ENCODE peak calls at places on chromosome 3, in seven cellular contexts. T is adrenal gland, C is fibroblast of lung, N is endothelial cell, A is esophagus muscularis mucosa, K is tibial nerve, U is Panc1. J is an unnamed sample.
A peak's percentile ranks its signal among the peaks of the same experiment; 100 is the strongest.

GRCh38 chr3:57961828-57962447 is 46.3 kb upstream of the FLNB start:
- DNase-seq in T (no peak), C (peak; percentile 62), N (no peak), A (no peak), K (no peak), U (no peak), J (peak; percentile 45)

GRCh38 chr3:171976526-171976925 is 62.9 kb upstream of the FNDC3B start:
- DNase-seq in T (no peak), C (peak; percentile 72), N (no peak), A (no peak), K (no peak), U (no peak), J (peak; percentile 48)

GRCh38 chr3:169660709-169661566 is 2.6 kb downstream of the MECOM start:
- DNase-seq in T (no peak), C (peak; percentile 78), N (peak; percentile 5), A (no peak), K (no peak), U (no peak), J (no peak)

GRCh38 chr3:190427108-190427507 is 22.6 kb downstream of the TMEM207 start:
- DNase-seq in T (no peak), C (no peak), N (no peak), A (no peak), K (no peak), U (no peak), J (no peak)

GRCh38 chr3:118936811-118937210 is 97.8 kb downstream of the IGSF11 start:
- DNase-seq in T (no peak), C (no peak), N (no peak), A (no peak), K (no peak), U (no peak), J (no peak)

GRCh38 chr3:9951126-9951525 is 1.1 kb downstream of the PRRT3 start:
- DNase-seq in T (no peak), C (no peak), N (no peak), A (no peak), K (no peak), U (no peak), J (no peak)

GRCh38 chr3:29901097-29901496 is 620.2 kb downstream of the RBMS3 start:
- DNase-seq in T (no peak), C (no peak), N (no peak), A (no peak), K (no peak), U (no peak), J (no peak)

GRCh38 chr3:190225186-190225692 is 97.0 kb downstream of the CLDN1 start:
- DNase-seq in T (no peak), C (peak; percentile 57), N (no peak), A (no peak), K (peak; percentile 39), U (peak; percentile 46), J (peak; percentile 39)

GRCh38 chr3:160374472-160374871 is 24.6 kb downstream of the IFT80 start:
- DNase-seq in T (no peak), C (no peak), N (no peak), A (no peak), K (no peak), U (no peak), J (no peak)

DNA sequence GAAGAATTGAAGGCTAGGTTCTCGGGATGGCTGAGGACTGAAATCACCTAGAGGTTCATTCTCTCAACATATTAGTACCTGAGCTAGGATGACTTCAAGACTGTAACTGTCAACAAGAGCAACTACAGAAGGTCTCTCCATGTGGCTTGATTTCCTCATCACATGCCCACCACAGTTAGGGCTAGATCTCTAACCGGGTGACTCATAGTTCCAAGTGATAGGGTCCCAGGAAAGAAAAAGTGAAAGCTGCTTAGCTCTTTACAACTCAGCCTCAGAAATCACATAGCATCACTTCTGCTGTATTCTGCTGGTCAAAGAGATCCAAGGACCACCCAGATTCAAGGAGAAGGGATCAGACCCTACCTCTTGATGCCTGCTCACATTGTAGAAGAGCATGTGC is 165.4 kb upstream of the AGTR1 start:
- DNase-seq in T (no peak), C (peak; percentile 23), N (no peak), A (no peak), K (no peak), U (no peak), J (no peak)
- TF ChIP-seq CTCF in T (no peak), C (no peak), N (no peak), A (no peak), K (no peak), U (no peak), J (no peak)

GRCh38 chr3:158313344-158313927 is 203.5 kb downstream of the RSRC1 start:
- DNase-seq in T (no peak), C (peak; percentile 48), N (no peak), A (no peak), K (no peak), U (peak; percentile 22), J (peak; percentile 25)
- TF ChIP-seq CTCF in T (peak; percentile 20), C (no peak), N (peak; percentile 47), A (no peak), K (no peak), U (peak; percentile 66), J (peak; percentile 63)

GRCh38 chr3:62237296-62237948 is 135.9 kb downstream of the FEZF2 start:
- DNase-seq in T (no peak), C (no peak), N (no peak), A (no peak), K (no peak), U (no peak), J (no peak)

GRCh38 chr3:62228467-62228866 is 144.9 kb downstream of the FEZF2 start:
- DNase-seq in T (no peak), C (no peak), N (no peak), A (peak; percentile 8), K (no peak), U (no peak), J (no peak)

GRCh38 chr3:62229908-62230307 is 143.4 kb downstream of the FEZF2 start:
- DNase-seq in T (no peak), C (peak; percentile 22), N (no peak), A (no peak), K (no peak), U (no peak), J (no peak)

GRCh38 chr3:62229201-62229600 is 144.1 kb downstream of the FEZF2 start:
- DNase-seq in T (no peak), C (no peak), N (no peak), A (peak; percentile 39), K (no peak), U (no peak), J (no peak)

GRCh38 chr3:62233065-62233464 is 140.3 kb downstream of the FEZF2 start:
- DNase-seq in T (no peak), C (no peak), N (peak; percentile 7), A (peak; percentile 82), K (no peak), U (no peak), J (no peak)
- TF ChIP-seq CTCF in T (no peak), C (no peak), N (no peak), A (no peak), K (no peak), U (no peak), J (no peak)

GRCh38 chr3:126245811-126246727 is 65.7 kb upstream of the ALDH1L1 start:
- DNase-seq in T (peak; percentile 79), C (peak; percentile 80), N (peak; percentile 60), A (no peak), K (peak; percentile 70), U (no peak), J (peak; percentile 43)
- TF ChIP-seq CTCF in T (peak; percentile 56), C (peak; percentile 63), N (peak; percentile 72), A (peak; percentile 49), K (peak; percentile 24), U (peak; percentile 70), J (peak; percentile 81)

GRCh38 chr3:106276755-106277612 is 408.2 kb upstream of the CBLB start:
- DNase-seq in T (no peak), C (no peak), N (no peak), A (no peak), K (no peak), U (no peak), J (no peak)
- TF ChIP-seq CTCF in T (no peak), C (no peak), N (no peak), A (no peak), K (no peak), U (no peak), J (no peak)

J was measured in HFFc6.